ENCODE peak calls at places on chromosomes 16 and 17, in seven cellular contexts. S is fibroblast of lung, H is progenitor cell of endocrine pancreas, L is cardiac fibroblast, A is lower leg skin, N is IMR-90, I is epithelial cell of esophagus. G is an unnamed sample.

GRCh38 chr17:4725646-4726300 is 5.5 kb upstream of the MED11 start:
- DNase-seq in I (no peak), L (no peak), A (no peak), N (no peak), H (no peak), S (no peak), G (no peak)

GRCh38 chr17:31680126-31680525 is 178.9 kb downstream of the COPRS start:
- DNase-seq in S (no peak), H (no peak), A (no peak), N (no peak), I (no peak), L (no peak), G (peak; percentile 24)

GRCh38 chr16:1678500-1679098 is 520 bp downstream of the JPT2 start:
- DNase-seq in S (peak; percentile 44), L (peak; percentile 44), I (peak; percentile 61), H (no peak), N (peak; percentile 24), A (no peak), G (no peak)

GRCh38 chr16:58937661-58938060 is 203.5 kb upstream of the GOT2 start:
- DNase-seq in S (no peak), N (no peak), L (no peak), A (no peak), H (no peak), I (peak; percentile 2), G (no peak)

GRCh38 chr16:81521141-81521626 is 76.6 kb downstream of the CMIP start:
- DNase-seq in L (no peak), H (no peak), I (no peak), A (no peak), S (no peak), N (no peak), G (peak; percentile 30)

GRCh38 chr16:12455287-12455798 is 348.3 kb downstream of the CPPED1 start:
- DNase-seq in L (peak; percentile 61), S (peak; percentile 50), H (peak; percentile 56), N (peak; percentile 55), A (no peak), I (peak; percentile 25), G (no peak)

GRCh38 chr16:23801387-23801786 is 34.4 kb upstream of the PRKCB start:
- DNase-seq in S (peak; percentile 32), L (peak; percentile 65), A (peak; percentile 90), H (peak; percentile 65), N (peak; percentile 51), I (peak; percentile 66), G (peak; percentile 79)

GRCh38 chr17:64406321-64407200 is 15.9 kb upstream of the PECAM1 start:
- DNase-seq in N (no peak), H (no peak), A (peak; percentile 58), S (no peak), L (peak; percentile 58), I (peak; percentile 13), G (no peak)

GRCh38 chr16:80824623-80825364 is 20.4 kb upstream of the CDYL2 start:
- DNase-seq in N (peak; percentile 67), A (no peak), L (peak; percentile 86), H (no peak), S (peak; percentile 53), I (peak; percentile 70), G (no peak)

GRCh38 chr16:4537376-4538066 is 1.1 kb downstream of the CDIP1 start:
- DNase-seq in I (peak; percentile 35), H (peak; percentile 12), L (no peak), N (no peak), S (no peak), A (peak; percentile 90), G (peak; percentile 68)

GRCh38 chr16:11140466-11140865 is 115.5 kb downstream of the SOCS1 start:
- DNase-seq in H (no peak), A (no peak), I (no peak), N (no peak), L (no peak), S (no peak), G (no peak)

GRCh38 chr17:69608808-69609494 is 194.5 kb downstream of the MAP2K6 start:
- DNase-seq in A (no peak), N (peak; percentile 96), H (no peak), I (peak; percentile 92), S (peak; percentile 98), L (peak; percentile 97), G (no peak)

GRCh38 chr17:7354262-7354781 is 634 bp upstream of the TMEM95 start:
- DNase-seq in L (peak; percentile 71), I (peak; percentile 100), N (peak; percentile 80), S (peak; percentile 70), H (no peak), A (no peak), G (no peak)

GRCh38 chr17:44961921-44962350 is 6.2 kb downstream of the C1QL1 start:
- DNase-seq in I (no peak), H (no peak), L (no peak), N (no peak), A (no peak), S (no peak), G (no peak)
- TF ChIP-seq CTCF in I (no peak), H (no peak), L (no peak), N (no peak), A (no peak), S (no peak), G (no peak)

GRCh38 chr16:87681990-87682570 is 79.8 kb downstream of the JPH3 start:
- DNase-seq in L (peak; percentile 74), H (no peak), A (no peak), N (peak; percentile 78), S (peak; percentile 66), I (peak; percentile 40), G (no peak)
- TF ChIP-seq CTCF in L (peak; percentile 59), H (peak; percentile 38), A (no peak), N (peak; percentile 33), S (peak; percentile 20), I (peak; percentile 23), G (no peak)

DNA sequence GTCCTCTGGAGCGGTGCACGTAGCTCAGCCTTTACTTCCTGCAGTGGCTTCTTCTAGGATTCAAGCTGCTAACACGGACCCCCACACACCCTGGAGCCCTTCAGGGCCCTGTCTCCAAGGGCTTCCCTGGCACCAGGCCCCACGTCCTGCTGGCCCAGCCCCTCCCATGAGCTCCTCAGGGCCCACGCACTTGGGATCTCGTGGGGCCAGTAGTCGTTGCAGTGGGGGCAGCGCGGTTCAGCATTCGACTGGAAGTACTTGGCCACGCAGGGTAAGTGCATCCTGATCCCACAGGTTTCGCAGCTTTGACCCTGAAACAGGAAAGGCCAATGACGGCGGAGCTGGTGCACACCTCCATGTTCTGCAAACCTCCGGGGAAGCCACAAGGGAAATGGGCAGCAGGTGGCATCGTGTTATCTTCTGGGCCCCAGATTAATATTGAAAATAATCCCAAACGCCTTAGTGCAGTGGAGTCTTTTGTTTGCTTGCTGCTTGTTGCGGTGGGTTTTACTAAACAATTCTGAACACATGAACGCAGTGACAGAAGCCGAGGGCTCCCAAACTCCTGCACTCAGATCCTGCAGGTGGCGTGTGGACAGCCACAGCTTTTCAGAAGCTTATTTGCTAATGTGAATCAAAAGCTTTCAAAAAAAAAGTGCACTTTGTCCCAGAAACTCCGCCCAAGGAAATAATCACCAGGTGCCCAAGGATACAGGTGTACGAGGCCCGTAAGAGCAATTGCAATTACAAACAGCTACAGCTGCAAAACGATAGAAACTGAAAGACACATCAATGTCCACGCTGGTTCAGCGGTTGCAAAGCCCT is 22.4 kb downstream of the KDM8 start:
- DNase-seq in S (no peak), A (no peak), I (no peak), N (no peak), H (no peak), L (no peak), G (no peak)
- TF ChIP-seq CTCF in S (no peak), A (no peak), I (no peak), N (peak; percentile 0), H (no peak), L (no peak), G (no peak)

DNA sequence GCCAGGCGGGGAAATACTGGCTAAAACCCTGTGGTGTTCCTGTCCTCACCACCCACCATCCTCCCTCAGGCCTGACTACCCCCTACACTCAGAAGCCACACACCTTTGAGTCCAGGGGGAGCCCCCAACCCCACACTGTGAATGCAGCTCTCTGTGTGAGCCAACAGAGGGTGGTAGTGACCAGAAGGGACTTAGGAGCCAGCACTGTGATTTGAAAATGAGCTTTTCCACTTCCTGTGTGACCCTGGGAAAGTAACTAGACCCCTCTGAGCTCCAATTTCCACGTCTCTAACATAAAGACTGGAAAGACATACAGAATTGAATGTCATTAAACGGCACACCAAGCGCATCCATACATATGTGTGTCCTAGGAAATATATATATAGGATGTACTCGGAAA is 58.7 kb downstream of the SDK2 start:
- DNase-seq in S (no peak), I (no peak), N (no peak), H (no peak), A (no peak), L (no peak), G (no peak)
- TF ChIP-seq CTCF in S (no peak), I (peak; percentile 28), N (no peak), H (no peak), A (no peak), L (no peak), G (no peak)

DNA sequence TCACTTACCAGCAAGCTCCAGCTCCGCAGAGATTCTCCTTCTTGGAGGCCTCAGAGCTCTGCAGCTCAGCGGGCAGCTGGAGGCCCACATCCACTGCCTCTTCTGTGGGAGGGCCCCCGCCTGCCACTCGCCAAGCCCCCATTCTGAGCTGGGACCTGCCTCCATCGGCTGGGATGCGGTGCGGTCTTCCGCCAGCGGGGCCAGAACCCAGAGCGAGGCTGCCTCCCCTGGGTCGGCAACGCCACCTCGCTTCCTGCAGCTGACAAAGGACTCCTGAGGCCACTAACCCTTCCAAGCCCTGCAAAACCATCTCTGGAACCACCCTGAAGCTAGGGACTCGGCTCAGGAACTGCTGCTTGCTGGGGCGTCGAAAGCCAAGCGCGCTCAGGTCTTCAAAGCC is 174.2 kb downstream of the ENGASE start:
- DNase-seq in I (no peak), L (no peak), S (no peak), N (no peak), H (no peak), A (no peak), G (no peak)
- TF ChIP-seq CTCF in I (no peak), L (no peak), S (no peak), N (no peak), H (no peak), A (no peak), G (no peak)

GRCh38 chr17:76179496-76180467 is 38.7 kb upstream of the FOXJ1 start:
- DNase-seq in A (no peak), L (peak; percentile 56), N (peak; percentile 50), I (peak; percentile 31), H (no peak), S (no peak), G (no peak)
- TF ChIP-seq CTCF in A (no peak), L (peak; percentile 38), N (no peak), I (peak; percentile 18), H (no peak), S (no peak), G (no peak)

GRCh38 chr16:3490911-3491629 is 4.2 kb downstream of the C16orf90 start:
- DNase-seq in H (no peak), S (no peak), N (no peak), A (no peak), I (no peak), L (no peak), G (no peak)
- TF ChIP-seq CTCF in H (no peak), S (no peak), N (no peak), A (no peak), I (no peak), L (no peak), G (no peak)

GRCh38 chr16:30430428-30430970 is 669 bp upstream of the DCTPP1 start:
- DNase-seq in L (no peak), I (no peak), A (no peak), N (no peak), S (no peak), H (no peak), G (no peak)
- TF ChIP-seq CTCF in L (no peak), I (no peak), A (peak; percentile 56), N (no peak), S (no peak), H (no peak), G (peak; percentile 5)

G was measured in ascending aorta.